ENCODE peak calls at places on chromosome 18, in ten cellular contexts. C is esophagus squamous epithelium, R is fibroblast of lung, H is tibial artery, M is MM.1S, W is cardiac muscle cell, O is hepatocyte, V is neural progenitor cell, J is breast epithelium, F is GM12878. N is an unnamed sample.
A peak's percentile ranks its signal among the peaks of the same experiment; 100 is the strongest.

GRCh38 chr18:79853303-79853992 is 55.7 kb downstream of the KCNG2 start:
- DNase-seq in C (no peak), F (no peak), M (no peak), H (peak; percentile 58), R (no peak), J (no peak), W (no peak), O (no peak), V (no peak), N (no peak)

GRCh38 chr18:8688857-8689256 is 16.5 kb upstream of the MTCL1 start:
- DNase-seq in J (no peak), O (no peak), H (no peak), R (no peak), F (no peak), M (no peak), V (no peak), C (no peak), W (no peak), N (no peak)

GRCh38 chr18:55510809-55511208 is 77.2 kb downstream of the TCF4 start:
- DNase-seq in F (no peak), V (no peak), H (no peak), W (no peak), O (no peak), J (no peak), C (no peak), R (peak; percentile 84), M (no peak), N (no peak)

GRCh38 chr18:79587298-79588125 is 92.1 kb upstream of the CTDP1 start:
- DNase-seq in H (peak; percentile 69), J (no peak), C (no peak), R (no peak), O (no peak), V (no peak), F (no peak), W (no peak), M (no peak), N (no peak)

GRCh38 chr18:57430983-57431382 is 4.2 kb upstream of the ONECUT2 start:
- DNase-seq in O (no peak), H (no peak), J (no peak), R (no peak), F (no peak), V (peak; percentile 49), C (no peak), M (no peak), W (no peak), N (no peak)

GRCh38 chr18:41906528-41907256 is 48.3 kb upstream of the PIK3C3 start:
- DNase-seq in V (peak; percentile 59), O (peak; percentile 46), C (no peak), M (peak; percentile 75), F (peak; percentile 33), H (no peak), R (peak; percentile 75), W (peak; percentile 54), J (no peak), N (peak; percentile 39)

GRCh38 chr18:58848685-58849084 is 16.0 kb upstream of the ZNF532 start:
- DNase-seq in H (no peak), J (no peak), O (no peak), V (no peak), C (no peak), R (peak; percentile 91), W (no peak), M (no peak), F (no peak), N (no peak)

GRCh38 chr18:49055787-49056186 is 105.0 kb upstream of the SMAD7 start:
- DNase-seq in M (no peak), R (peak; percentile 73), J (no peak), C (no peak), H (peak; percentile 93), V (no peak), F (peak; percentile 5), O (no peak), W (no peak), N (peak; percentile 44)

GRCh38 chr18:27142891-27143290 is 42.2 kb downstream of the CHST9 start:
- DNase-seq in R (no peak), O (no peak), J (no peak), V (no peak), W (no peak), C (no peak), M (no peak), H (no peak), F (no peak), N (no peak)

GRCh38 chr18:35982404-35983114 is 10.1 kb downstream of the RMP24 start:
- DNase-seq in F (no peak), R (peak; percentile 70), C (no peak), O (no peak), V (no peak), J (no peak), H (no peak), W (no peak), M (no peak), N (no peak)

GRCh38 chr18:63505566-63506335 is 29.0 kb downstream of the SERPINB5 start:
- DNase-seq in F (no peak), O (peak; percentile 37), V (peak; percentile 61), H (no peak), J (no peak), M (peak; percentile 30), W (peak; percentile 23), C (no peak), R (no peak), N (no peak)

GRCh38 chr18:25786778-25787177 is 303.6 kb downstream of the SS18 start:
- DNase-seq in O (no peak), V (no peak), C (no peak), R (peak; percentile 92), F (no peak), W (no peak), J (no peak), M (no peak), H (no peak), N (no peak)

GRCh38 chr18:6724331-6724730 is 5.2 kb upstream of the ARHGAP28 start:
- DNase-seq in O (no peak), R (no peak), M (no peak), V (no peak), F (no peak), H (no peak), C (no peak), W (no peak), J (no peak), N (no peak)

GRCh38 chr18:74556166-74556565 is 21.9 kb downstream of the CNDP1 start:
- DNase-seq in F (no peak), R (no peak), O (no peak), J (no peak), W (no peak), V (no peak), H (no peak), C (no peak), M (no peak), N (no peak)

GRCh38 chr18:74550886-74551285 is 16.6 kb downstream of the CNDP1 start:
- DNase-seq in V (no peak), M (no peak), H (no peak), W (no peak), F (no peak), J (no peak), C (no peak), O (no peak), R (no peak), N (no peak)

GRCh38 chr18:74546751-74547530 is 12.6 kb downstream of the CNDP1 start:
- DNase-seq in O (no peak), C (no peak), M (no peak), H (no peak), V (no peak), J (no peak), F (no peak), W (no peak), R (peak; percentile 19), N (no peak)

GRCh38 chr18:74549591-74550104 is 15.3 kb downstream of the CNDP1 start:
- DNase-seq in H (no peak), O (no peak), R (no peak), W (no peak), M (no peak), F (no peak), C (no peak), J (no peak), V (no peak), N (no peak)

GRCh38 chr18:74551936-74552555 is 17.7 kb downstream of the CNDP1 start:
- DNase-seq in O (peak; percentile 92), V (peak; percentile 78), J (peak; percentile 67), H (peak; percentile 84), M (peak; percentile 85), F (peak; percentile 51), C (peak; percentile 6), W (peak; percentile 91), R (peak; percentile 57), N (no peak)
- TF ChIP-seq CTCF in O (peak; percentile 81), V (peak; percentile 73), J (peak; percentile 76), H (peak; percentile 69), M (peak; percentile 79), F (peak; percentile 92), C (peak; percentile 79), W (peak; percentile 84), R (peak; percentile 88), N (peak; percentile 75)

GRCh38 chr18:46335551-46336059 is 231.4 kb downstream of the HAUS1 start:
- DNase-seq in H (peak; percentile 38), V (peak; percentile 80), O (no peak), M (no peak), F (no peak), C (no peak), J (no peak), W (peak; percentile 53), R (peak; percentile 18), N (no peak)
- H3K27me3 ChIP-seq in H (no peaks in the 10 kb centered on the region), V (peaks cover 29% of the 10 kb centered on the region), O (peaks cover 53% of the 10 kb centered on the region), M (no peaks in the 10 kb centered on the region), F (peaks cover 9% of the 10 kb centered on the region), C (no peaks in the 10 kb centered on the region), J (no peaks in the 10 kb centered on the region), W (no peaks in the 10 kb centered on the region), R (peaks cover 25% of the 10 kb centered on the region), N (peaks cover 7% of the 10 kb centered on the region)

GRCh38 chr18:10450986-10451385 is 3.4 kb upstream of the APCDD1 start:
- DNase-seq in C (no peak), V (no peak), H (no peak), W (no peak), R (no peak), O (no peak), M (no peak), F (no peak), J (no peak), N (no peak)

GRCh38 chr18:10454800-10455550 is 540 bp downstream of the APCDD1 start:
- DNase-seq in R (no peak), J (peak; percentile 40), M (peak; percentile 7), O (peak; percentile 58), H (peak; percentile 70), V (no peak), F (no peak), C (no peak), W (peak; percentile 56), N (no peak)

GRCh38 chr18:10453885-10454772 is at the start of gene APCDD1:
- DNase-seq in F (no peak), H (peak; percentile 87), M (no peak), J (no peak), W (peak; percentile 86), V (peak; percentile 90), C (no peak), O (peak; percentile 90), R (peak; percentile 24), N (no peak)

GRCh38 chr18:10455726-10456453 is 1.5 kb downstream of the APCDD1 start:
- DNase-seq in R (no peak), V (peak; percentile 20), M (no peak), F (no peak), O (peak; percentile 17), C (no peak), J (no peak), W (no peak), H (no peak), N (no peak)

GRCh38 chr18:10453261-10453884 is 1.1 kb upstream of the APCDD1 start:
- DNase-seq in F (no peak), W (no peak), O (no peak), V (no peak), R (no peak), C (no peak), H (no peak), M (no peak), J (no peak), N (no peak)
- H3K4me3 ChIP-seq in F (no peak overlapping the region), W (no peak overlapping the region), O (no peak overlapping the region), V (peak overlapping the region; percentile 57), R (no peak overlapping the region), C (peak overlapping the region; percentile 83), H (peak overlapping the region; percentile 69), M (no peak overlapping the region), J (peak overlapping the region; percentile 62), N (no peak overlapping the region)

GRCh38 chr18:12307251-12307736 is 747 bp upstream of the TUBB6 start:
- DNase-seq in J (peak; percentile 57), C (no peak), M (no peak), W (peak; percentile 57), H (peak; percentile 87), V (peak; percentile 77), R (peak; percentile 80), O (peak; percentile 65), F (no peak), N (no peak)
- TF ChIP-seq CTCF in J (no peak), C (no peak), M (no peak), W (peak; percentile 25), H (no peak), V (peak; percentile 13), R (peak; percentile 27), O (peak; percentile 19), F (peak; percentile 14), N (no peak)

N was measured in GM06990.